ENCODE peak calls at places on chromosomes 12 and 14, in five cellular contexts. J is naive thymus-derived CD4-positive, alpha-beta T cell; W is heart right ventricle; D is uterus; C is Peyer's patch. K is an unnamed sample. For H3K4me1, the result is how much of the 10 kb centered on the place peaks cover.

GRCh38 chr14:22370084-22370847 is 218.8 kb downstream of the DAD1 start:
- DNase-seq in J (no peak), W (no peak), D (no peak), C (no peak), K (peak)

GRCh38 chr14:63725786-63726185 is 2.1 kb downstream of the SGPP1 start:
- DNase-seq in J (no peak), W (no peak), D (no peak), C (no peak), K (no peak)

GRCh38 chr14:64612021-64612380 is 62.2 kb downstream of the PPP1R36 start:
- DNase-seq in J (no peak), W (no peak), D (no peak), C (no peak), K (no peak)

GRCh38 chr12:58967551-58967950 is 47.2 kb upstream of the LRIG3 start:
- DNase-seq in J (no peak), W (no peak), D (no peak), C (no peak), K (no peak)

GRCh38 chr12:3685813-3686212 is 67.1 kb downstream of the CRACR2A start:
- DNase-seq in J (no peak), W (no peak), D (no peak), C (no peak), K (no peak)

GRCh38 chr12:67798763-67799162 is 150.2 kb downstream of the DYRK2 start:
- DNase-seq in J (no peak), W (no peak), D (no peak), C (no peak), K (no peak)

GRCh38 chr14:54310151-54310851 is 86.5 kb upstream of the CDKN3 start:
- DNase-seq in J (no peak), W (no peak), D (no peak), C (no peak), K (no peak)

GRCh38 chr12:91984571-91984970 is 161.1 kb downstream of the BTG1 start:
- DNase-seq in J (no peak), W (no peak), D (no peak), C (no peak), K (no peak)

GRCh38 chr12:128269108-128269713 is 2.2 kb downstream of the TMEM132C start:
- DNase-seq in J (no peak), W (no peak), D (peak), C (no peak), K (no peak)

GRCh38 chr12:45570501-45570900 is 159.0 kb upstream of the ARID2 start:
- DNase-seq in J (no peak), W (no peak), D (no peak), C (no peak), K (no peak)

GRCh38 chr14:92004062-92004461 is 35.8 kb downstream of the TRIP11 start:
- DNase-seq in J (no peak), W (no peak), D (no peak), C (no peak), K (no peak)

GRCh38 chr12:115972241-115972640 is 305.3 kb downstream of the MED13L start:
- DNase-seq in J (no peak), W (no peak), D (no peak), C (no peak), K (no peak)

GRCh38 chr14:75980856-75981255 is 939 bp downstream of the TGFB3 start:
- DNase-seq in J (no peak), W (no peak), D (peak), C (no peak), K (no peak)
- H3K4me1 ChIP-seq in J (under half), W (under half), D (under half), C (under half), K (under half)

DNA sequence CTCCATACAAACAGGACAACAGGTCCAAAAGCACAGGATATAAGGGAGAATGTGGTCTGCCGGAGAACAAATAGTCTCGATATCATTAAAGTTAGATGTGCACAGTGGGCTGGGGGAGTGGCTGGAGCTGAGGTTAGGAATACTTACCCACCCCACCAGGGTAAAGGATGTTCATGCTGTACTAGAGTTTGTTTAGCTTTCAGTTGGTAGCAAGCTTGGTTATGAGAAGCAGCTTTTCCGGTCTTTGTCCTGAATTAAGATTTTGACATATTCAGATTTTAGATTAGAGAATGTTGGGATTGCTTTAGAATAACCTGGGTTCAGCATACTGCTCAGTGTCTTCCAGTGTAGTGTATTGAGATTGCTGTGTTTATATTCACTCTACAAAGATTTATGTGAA is 16.7 kb downstream of the RASSF8 start:
- DNase-seq in J (no peak), W (no peak), D (no peak), C (no peak), K (no peak)
- H3K4me1 ChIP-seq in J (under half), W (half or more), D (under half), C (under half), K (under half)

GRCh38 chr14:37834275-37834674 is 238.8 kb downstream of the TTC6 start:
- DNase-seq in J (no peak), W (no peak), D (no peak), C (no peak), K (no peak)

GRCh38 chr14:37824936-37825698 is 229.7 kb downstream of the TTC6 start:
- DNase-seq in J (no peak), W (no peak), D (no peak), C (no peak), K (no peak)

GRCh38 chr14:37826869-37827268 is 231.4 kb downstream of the TTC6 start:
- DNase-seq in J (no peak), W (no peak), D (no peak), C (no peak), K (no peak)

DNA sequence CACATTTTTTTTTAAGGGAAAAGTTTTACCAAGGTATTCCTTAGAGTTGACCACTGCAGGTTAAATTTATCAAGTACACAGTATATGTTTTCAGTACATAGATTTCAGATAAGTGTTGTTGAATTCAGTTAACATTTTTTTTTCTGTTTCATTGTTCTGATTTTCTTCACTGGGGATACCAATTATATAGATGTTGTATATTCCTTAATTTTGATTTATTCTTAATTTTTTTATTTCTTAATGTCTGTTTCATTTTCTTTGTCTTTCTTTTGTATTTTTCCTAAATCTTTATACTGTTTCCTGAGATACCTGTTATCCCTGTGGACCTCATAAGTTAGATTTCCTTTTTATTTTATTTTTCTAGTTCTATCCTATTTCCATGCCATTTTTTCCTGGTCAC is 234.8 kb downstream of the TTC6 start:
- DNase-seq in J (no peak), W (no peak), D (no peak), C (no peak), K (no peak)
- H3K4me1 ChIP-seq in J (under half), W (under half), D (under half), C (under half), K (under half)

GRCh38 chr12:6235906-6236640 is 35.9 kb downstream of the CD9 start:
- DNase-seq in J (no peak), W (no peak), D (no peak), C (no peak), K (no peak)
- H3K4me1 ChIP-seq in J (under half), W (under half), D (under half), C (under half), K (under half)

GRCh38 chr12:57452937-57453509 is 2.1 kb upstream of the INHBE start:
- DNase-seq in J (no peak), W (peak), D (peak), C (peak), K (peak)
- H3K4me1 ChIP-seq in J (under half), W (under half), D (under half), C (under half), K (under half)

GRCh38 chr12:43758247-43758727 is 303 bp downstream of the PUS7L start:
- DNase-seq in J (no peak), W (no peak), D (peak), C (peak), K (peak)

GRCh38 chr12:43760396-43760795 is 1.6 kb downstream of the IRAK4 start:
- DNase-seq in J (no peak), W (no peak), D (no peak), C (no peak), K (no peak)

GRCh38 chr12:43761535-43761934 is 2.8 kb downstream of the IRAK4 start:
- DNase-seq in J (no peak), W (no peak), D (no peak), C (no peak), K (no peak)

GRCh38 chr12:43762596-43762995 is 3.8 kb downstream of the IRAK4 start:
- DNase-seq in J (no peak), W (no peak), D (no peak), C (no peak), K (no peak)

DNA sequence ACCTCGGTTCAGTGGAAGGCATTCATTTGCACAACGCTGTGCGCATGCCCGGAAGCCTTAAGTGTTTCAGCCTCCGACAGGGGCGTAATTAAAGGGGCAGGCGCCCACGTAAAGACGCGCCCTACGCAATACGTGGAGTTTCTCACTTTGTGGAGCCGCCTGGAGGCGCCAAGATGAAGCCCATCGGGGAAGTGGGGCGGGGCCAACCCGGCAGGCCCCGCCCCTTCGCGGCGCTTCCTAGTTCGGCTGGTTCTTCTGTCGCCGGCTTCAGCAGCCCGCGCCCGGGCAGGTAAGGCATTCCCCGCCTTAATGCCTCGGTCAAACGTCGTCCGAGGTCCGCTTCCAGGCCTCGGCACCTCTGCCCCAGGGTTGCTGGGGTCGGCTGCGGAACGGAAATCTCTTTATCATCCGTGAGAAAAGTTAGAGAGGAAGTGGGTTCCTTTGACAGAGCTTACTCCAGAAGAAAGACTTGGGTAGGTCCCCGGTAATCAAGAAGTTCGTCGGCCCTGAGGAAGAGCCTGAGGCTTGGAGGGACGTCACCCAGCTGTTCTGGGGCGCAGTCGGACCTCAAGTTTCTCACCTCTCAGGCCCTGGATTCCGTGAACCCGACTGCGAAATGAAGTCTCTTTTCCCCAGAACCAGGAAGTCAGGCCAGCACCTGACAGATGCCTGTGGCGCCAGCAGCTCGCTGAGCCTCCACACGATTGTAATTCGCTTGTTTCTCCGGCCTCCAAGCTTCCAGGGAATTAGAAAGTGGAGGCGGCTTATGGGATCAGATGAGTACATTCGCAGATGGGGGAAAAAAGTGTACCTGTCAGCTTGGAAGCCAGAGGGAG is at the start of the genes IRAK4 and PUS7L:
- DNase-seq in J (peak), W (peak), D (peak), C (peak), K (peak)
- H3K4me1 ChIP-seq in J (under half), W (under half), D (under half), C (under half), K (under half)

DNA sequence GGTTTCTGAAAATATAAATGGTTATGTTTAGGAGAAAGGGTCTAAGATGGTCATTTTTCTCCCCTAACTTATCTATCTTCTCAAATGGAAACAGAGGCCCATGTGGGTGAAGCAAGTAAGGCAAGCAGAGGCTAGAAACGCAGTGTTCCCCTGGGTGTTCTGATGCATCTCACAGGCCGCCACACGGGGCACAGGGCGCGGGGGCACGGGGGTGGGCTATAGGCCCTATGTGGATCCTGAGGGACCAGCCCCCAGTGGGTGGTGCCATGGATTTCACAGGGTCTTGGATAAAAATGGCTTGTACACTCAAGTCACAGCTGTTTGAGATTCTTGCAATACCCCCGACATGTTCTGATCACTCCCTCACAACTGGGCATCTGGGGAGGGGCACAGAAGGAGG is 17.7 kb downstream of the ACTN1 start:
- DNase-seq in J (no peak), W (no peak), D (no peak), C (no peak), K (no peak)
- H3K4me1 ChIP-seq in J (half or more), W (half or more), D (under half), C (under half), K (under half)

GRCh38 chr12:120241561-120242274 is 23.8 kb downstream of the PXN start:
- DNase-seq in J (no peak), W (no peak), D (no peak), C (no peak), K (no peak)

GRCh38 chr12:120242275-120242799 is 23.2 kb downstream of the PXN start:
- DNase-seq in J (no peak), W (no peak), D (no peak), C (no peak), K (no peak)

GRCh38 chr12:120239776-120240494 is 25.6 kb downstream of the PXN start:
- DNase-seq in J (no peak), W (no peak), D (no peak), C (no peak), K (no peak)

GRCh38 chr12:120240495-120240833 is 25.1 kb downstream of the PXN start:
- DNase-seq in J (no peak), W (no peak), D (no peak), C (no peak), K (no peak)

DNA sequence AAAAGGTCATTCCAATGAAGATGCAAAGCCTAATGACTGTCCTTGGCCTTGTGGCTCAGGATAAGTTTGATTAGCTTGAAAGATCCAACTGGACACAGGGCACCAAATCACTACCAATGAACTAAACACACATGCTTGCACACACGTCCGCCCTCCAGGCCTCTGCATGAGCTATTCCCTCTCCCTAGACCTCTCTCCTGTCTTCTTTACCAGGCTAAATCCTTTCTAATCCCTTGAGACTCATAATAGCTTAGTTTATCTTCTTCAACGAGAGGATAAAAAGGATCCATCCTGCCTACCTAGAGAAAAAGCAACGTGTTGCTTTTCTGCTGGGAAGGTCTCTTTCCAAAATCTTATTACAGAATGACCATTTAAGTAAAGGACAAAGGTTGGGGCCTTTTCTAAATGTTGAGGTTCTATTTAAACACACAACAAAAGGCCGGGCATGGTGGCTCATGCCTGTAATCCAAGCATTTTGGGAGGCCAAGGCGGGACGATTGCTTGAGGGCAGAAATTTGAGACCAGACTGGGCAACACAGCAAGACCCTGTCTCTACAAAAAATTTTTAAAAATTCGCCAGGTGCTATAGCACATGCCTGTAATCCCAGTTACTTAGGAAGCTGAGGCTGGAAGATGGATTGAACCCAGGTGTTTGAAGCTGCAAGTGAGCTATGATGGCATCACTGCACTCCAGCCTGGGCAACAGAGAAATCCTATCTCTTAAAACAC is 22.4 kb downstream of the PXN start:
- DNase-seq in J (no peak), W (no peak), D (no peak), C (no peak), K (no peak)
- H3K4me1 ChIP-seq in J (half or more), W (half or more), D (under half), C (under half), K (under half)

DNA sequence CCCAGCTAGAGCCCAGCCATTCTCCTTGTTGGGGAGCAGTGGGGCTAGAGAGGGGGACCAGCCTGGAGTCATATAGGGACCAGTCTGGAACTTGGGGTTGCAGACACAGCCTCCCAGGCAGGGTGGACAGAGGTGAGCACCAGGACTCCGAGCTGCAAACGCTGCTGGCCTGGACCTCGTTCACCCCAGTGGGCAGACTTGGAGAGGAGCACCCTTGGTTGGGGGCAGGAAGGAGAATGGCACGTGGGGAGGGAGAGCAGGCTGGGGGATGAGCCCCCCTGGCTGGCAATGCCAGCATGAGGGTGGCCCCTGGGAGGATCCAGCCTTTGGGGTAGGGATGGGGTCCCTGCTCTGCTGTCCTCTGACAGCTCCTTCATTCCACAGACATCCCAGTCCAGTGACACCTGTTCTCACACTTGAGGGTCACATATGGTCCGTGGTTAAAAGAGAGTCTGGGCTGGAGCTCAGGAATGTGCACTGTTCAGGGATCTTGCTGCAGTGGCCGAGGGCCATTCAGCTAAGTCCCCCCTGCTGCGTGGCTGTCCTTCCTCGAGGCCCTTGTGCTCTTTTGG is 2.8 kb downstream of the LBHD2 start:
- DNase-seq in J (no peak), W (peak), D (no peak), C (no peak), K (no peak)
- H3K4me1 ChIP-seq in J (under half), W (under half), D (under half), C (under half), K (under half)

GRCh38 chr12:13167906-13168305 is 28.6 kb upstream of the EMP1 start:
- DNase-seq in J (no peak), W (no peak), D (no peak), C (no peak), K (peak)
- H3K4me1 ChIP-seq in J (under half), W (under half), D (under half), C (under half), K (under half)